ENCODE peak calls at places on chromosomes 12 and 14, in nine cellular contexts. Q is HCEC 1CT; P is upper lobe of right lung; H is HEK293T; R is activated CD8-positive, alpha-beta memory T cell treated with anti-CD3 and anti-CD28 coated beads for 1 hour; O is pancreas; I is fibroblast of villous mesenchyme; A is naive B cell; U is putamen. K is an unnamed sample.

GRCh38 chr12:131230340-131231099 is 276.8 kb downstream of the ADGRD1 start:
- DNase-seq in A (no peak), P (no peak), H (no peak), Q (no peak), R (no peak), O (no peak), I (no peak), U (no peak), K (no peak)

GRCh38 chr12:2084553-2085296 is 31.9 kb downstream of the CACNA1C start:
- DNase-seq in U (no peak), Q (peak; percentile 51), A (no peak), O (no peak), P (no peak), R (no peak), H (no peak), I (peak; percentile 29), K (no peak)

GRCh38 chr12:28563926-28564325 is 373.7 kb downstream of the CCDC91 start:
- DNase-seq in R (no peak), O (no peak), U (no peak), I (peak; percentile 85), P (no peak), H (no peak), A (no peak), Q (peak; percentile 96), K (no peak)

GRCh38 chr14:75725481-75725880 is 64.4 kb downstream of the TTLL5 start:
- DNase-seq in H (no peak), A (no peak), U (no peak), Q (no peak), O (no peak), R (no peak), P (no peak), I (peak; percentile 13), K (no peak)

GRCh38 chr12:124294686-124295315 is at the start of gene RFLNA:
- DNase-seq in P (no peak), U (no peak), O (no peak), A (no peak), H (no peak), R (no peak), I (peak; percentile 6), Q (no peak), K (no peak)

GRCh38 chr14:30193791-30194407 is 266.3 kb upstream of the PRKD1 start:
- DNase-seq in U (no peak), O (no peak), P (no peak), R (no peak), H (no peak), I (peak; percentile 77), Q (peak; percentile 99), A (no peak), K (no peak)

GRCh38 chr12:122471324-122472226 is 29.2 kb downstream of the ZCCHC8 start:
- DNase-seq in U (peak; percentile 38), Q (peak; percentile 78), R (no peak), O (no peak), H (peak; percentile 40), A (peak; percentile 41), P (no peak), I (peak; percentile 84), K (peak; percentile 42)

GRCh38 chr12:80100566-80100965 is 1.2 kb downstream of the OTOGL start:
- DNase-seq in P (no peak), A (no peak), H (no peak), I (peak; percentile 16), U (no peak), O (no peak), Q (peak; percentile 49), R (no peak), K (no peak)

GRCh38 chr14:50924848-50925247 is 19.4 kb downstream of the PYGL start:
- DNase-seq in P (no peak), U (no peak), A (no peak), I (no peak), Q (no peak), H (no peak), R (no peak), O (no peak), K (no peak)

GRCh38 chr12:108205864-108206263 is 76.8 kb downstream of the WSCD2 start:
- DNase-seq in R (no peak), A (no peak), P (no peak), H (no peak), I (no peak), O (no peak), U (no peak), Q (no peak), K (no peak)

GRCh38 chr12:5733136-5733755 is 211.8 kb downstream of the ANO2 start:
- DNase-seq in U (no peak), R (no peak), A (no peak), Q (no peak), P (no peak), I (no peak), O (peak; percentile 47), H (no peak), K (no peak)

GRCh38 chr14:103716091-103716801 is 636 bp downstream of the ZFYVE21 start:
- DNase-seq in Q (peak; percentile 17), A (no peak), H (peak; percentile 39), I (no peak), P (peak; percentile 81), R (no peak), O (peak; percentile 45), U (no peak), K (peak; percentile 75)

GRCh38 chr14:67357583-67358354 is 1.8 kb downstream of the ATP6V1D start:
- DNase-seq in P (no peak), A (no peak), H (no peak), I (peak; percentile 38), U (no peak), Q (no peak), R (no peak), O (no peak), K (no peak)

GRCh38 chr12:99418379-99418778 is 229.2 kb upstream of the GARIN6 start:
- DNase-seq in Q (no peak), P (no peak), H (no peak), A (no peak), O (no peak), R (no peak), U (no peak), I (no peak), K (no peak)

GRCh38 chr14:33836203-33836894 is 114.5 kb downstream of the EGLN3 start:
- DNase-seq in I (no peak), A (no peak), U (no peak), P (no peak), R (no peak), Q (no peak), H (no peak), O (no peak), K (no peak)

GRCh38 chr14:99737451-99737951 is 53.4 kb downstream of the CYP46A1 start:
- DNase-seq in R (no peak), Q (peak; percentile 22), H (no peak), A (no peak), P (peak; percentile 85), O (peak; percentile 59), U (no peak), I (no peak), K (no peak)

GRCh38 chr14:71418591-71419245 is 511.5 kb downstream of the PCNX1 start:
- DNase-seq in P (no peak), I (no peak), R (no peak), U (no peak), H (no peak), A (no peak), O (no peak), Q (no peak), K (no peak)

GRCh38 chr14:95362180-95362494 is 42.4 kb upstream of the CLMN start:
- DNase-seq in A (no peak), U (no peak), Q (no peak), I (no peak), O (no peak), R (no peak), H (no peak), P (no peak), K (no peak)

K was measured in GM20000.